ENCODE peak calls at places on chromosomes 1 and 21, in nine cellular contexts. V, D, G, R, Y, K, A, E and C are unnamed samples.

GRCh38 chr21:21631961-21632360 is 633.8 kb downstream of the NCAM2 start:
- DNase-seq in E (no peak), G (no peak), R (no peak), Y (no peak), V (no peak), K (no peak), D (no peak), A (no peak), C (no peak)

GRCh38 chr21:43928726-43929125 is 63.7 kb downstream of the AGPAT3 start:
- DNase-seq in Y (no peak), D (no peak), V (no peak), K (no peak), G (no peak), E (no peak), R (no peak), A (no peak), C (no peak)

GRCh38 chr1:203282720-203283542 is 22.4 kb upstream of the BTG2 start:
- DNase-seq in R (peak), K (peak), D (no peak), V (no peak), A (no peak), E (no peak), Y (no peak), G (no peak), C (no peak)

GRCh38 chr21:37079211-37079824 is 6.3 kb downstream of the TTC3 start:
- DNase-seq in V (no peak), Y (no peak), K (no peak), D (no peak), E (no peak), A (no peak), R (no peak), G (no peak), C (no peak)

GRCh38 chr21:15445327-15445726 is 284.5 kb upstream of the USP25 start:
- DNase-seq in K (no peak), A (no peak), Y (no peak), E (no peak), D (no peak), V (no peak), R (no peak), G (no peak), C (no peak)

GRCh38 chr1:184002071-184002470 is 35.5 kb downstream of the COLGALT2 start:
- DNase-seq in V (no peak), E (peak), K (no peak), G (no peak), R (no peak), D (no peak), Y (no peak), A (peak), C (peak)

GRCh38 chr1:55724551-55725325 is 509.6 kb upstream of the USP24 start:
- DNase-seq in V (no peak), K (no peak), A (peak), E (peak), R (no peak), G (no peak), D (no peak), Y (no peak), C (peak)

GRCh38 chr1:23343246-23344110 is 606 bp downstream of the HNRNPR start:
- DNase-seq in D (no peak), Y (peak), E (peak), V (no peak), A (no peak), K (no peak), G (no peak), R (peak), C (peak)

GRCh38 chr1:198638894-198639319 is at the start of gene PTPRC:
- DNase-seq in R (no peak), E (no peak), G (no peak), Y (no peak), K (no peak), V (no peak), D (no peak), A (no peak), C (no peak)

GRCh38 chr21:45819478-45820170 is 161.9 kb upstream of the COL6A1 start:
- DNase-seq in R (no peak), V (no peak), D (peak), G (no peak), K (peak), E (no peak), Y (no peak), A (no peak), C (no peak)

GRCh38 chr1:175385316-175385715 is 192.7 kb upstream of the KIAA0040 start:
- DNase-seq in E (no peak), R (no peak), V (no peak), Y (no peak), G (no peak), D (no peak), K (no peak), A (no peak), C (no peak)

GRCh38 chr21:33362044-33362555 is 37.3 kb downstream of the IFNAR1 start:
- DNase-seq in E (no peak), Y (no peak), G (no peak), A (no peak), D (no peak), R (no peak), K (no peak), V (no peak), C (no peak)

GRCh38 chr1:10622896-10623295 is 148.1 kb downstream of the PEX14 start:
- DNase-seq in Y (no peak), G (no peak), E (no peak), A (no peak), R (peak), K (no peak), V (no peak), D (peak), C (no peak)

GRCh38 chr1:194175251-194175650 is 988.8 kb upstream of the B3GALT2 start:
- DNase-seq in G (no peak), K (no peak), Y (no peak), D (no peak), V (no peak), R (no peak), E (no peak), A (no peak), C (no peak)

GRCh38 chr1:221284028-221284427 is 404.8 kb downstream of the HLX start:
- DNase-seq in Y (no peak), D (no peak), G (no peak), K (no peak), E (peak), V (no peak), R (no peak), A (no peak), C (peak)

GRCh38 chr1:180168786-180169640 is 14.3 kb downstream of the QSOX1 start:
- DNase-seq in G (no peak), R (peak), K (no peak), Y (peak), V (no peak), D (no peak), E (no peak), A (no peak), C (no peak)

GRCh38 chr1:9004031-9004730 is 22.0 kb downstream of the SLC2A7 start:
- DNase-seq in A (no peak), E (no peak), D (no peak), V (no peak), R (no peak), Y (no peak), G (no peak), K (no peak), C (no peak)

GRCh38 chr1:235595079-235595478 is 54.5 kb downstream of the GNG4 start:
- DNase-seq in Y (no peak), G (no peak), R (no peak), D (no peak), A (no peak), E (no peak), V (no peak), K (no peak), C (no peak)

GRCh38 chr1:9842781-9843575 is 19.2 kb upstream of the CLSTN1 start:
- DNase-seq in V (peak), A (no peak), R (peak), G (no peak), D (no peak), K (no peak), Y (peak), E (no peak), C (no peak)

GRCh38 chr1:77513839-77514763 is 168.4 kb downstream of the ZZZ3 start:
- DNase-seq in A (peak), E (peak), R (no peak), G (no peak), K (no peak), V (no peak), Y (no peak), D (no peak), C (peak)

GRCh38 chr1:6603424-6603850 is 768 bp upstream of the KLHL21 start:
- DNase-seq in V (peak), R (peak), E (no peak), K (peak), Y (peak), A (peak), D (no peak), G (peak), C (no peak)

GRCh38 chr1:173477286-173478098 is at the start of gene PRDX6:
- DNase-seq in Y (peak), E (peak), R (peak), G (peak), D (no peak), K (peak), V (peak), A (no peak), C (peak)

GRCh38 chr1:225768662-225769426 is 8.8 kb upstream of the SRP9 start:
- DNase-seq in A (no peak), V (no peak), K (no peak), R (no peak), D (no peak), E (no peak), Y (no peak), G (no peak), C (no peak)

GRCh38 chr1:24420547-24420946 is 4.9 kb downstream of the NIPAL3 start:
- DNase-seq in D (no peak), G (no peak), K (no peak), E (no peak), A (no peak), Y (no peak), V (no peak), R (no peak), C (no peak)

GRCh38 chr1:19524791-19525190 is 39.5 kb upstream of the CAPZB start:
- DNase-seq in D (no peak), E (no peak), V (no peak), K (no peak), A (no peak), R (no peak), Y (no peak), G (no peak), C (no peak)
- TF ChIP-seq CTCF in D (no peak), E (no peak), V (no peak), K (no peak), A (no peak), R (no peak), Y (no peak), G (no peak), C (no peak)

GRCh38 chr1:228410015-228410414 is 3.4 kb upstream of the TRIM11 start:
- DNase-seq in V (no peak), Y (no peak), E (no peak), R (peak), D (no peak), G (peak), A (no peak), K (peak), C (no peak)

GRCh38 chr1:228407118-228408040 is 744 bp upstream of the TRIM11 start:
- DNase-seq in D (peak), K (no peak), R (peak), A (no peak), Y (no peak), E (no peak), G (no peak), V (no peak), C (no peak)

GRCh38 chr1:228408869-228409805 is 2.5 kb upstream of the TRIM11 start:
- DNase-seq in E (no peak), Y (no peak), A (no peak), D (no peak), K (no peak), R (peak), V (no peak), G (no peak), C (no peak)

GRCh38 chr1:228405979-228406265 is 713 bp downstream of the TRIM11 start:
- DNase-seq in Y (no peak), V (no peak), R (no peak), G (no peak), A (no peak), E (no peak), K (no peak), D (no peak), C (no peak)

GRCh38 chr1:228408041-228408868 is 1.6 kb upstream of the TRIM11 start:
- DNase-seq in K (no peak), Y (no peak), V (no peak), A (no peak), R (peak), G (no peak), E (no peak), D (no peak), C (no peak)
- H3K4me3 ChIP-seq in K (no peak), Y (peak), V (peak), A (peak), R (no peak), G (no peak), E (peak), D (peak), C (peak)

DNA sequence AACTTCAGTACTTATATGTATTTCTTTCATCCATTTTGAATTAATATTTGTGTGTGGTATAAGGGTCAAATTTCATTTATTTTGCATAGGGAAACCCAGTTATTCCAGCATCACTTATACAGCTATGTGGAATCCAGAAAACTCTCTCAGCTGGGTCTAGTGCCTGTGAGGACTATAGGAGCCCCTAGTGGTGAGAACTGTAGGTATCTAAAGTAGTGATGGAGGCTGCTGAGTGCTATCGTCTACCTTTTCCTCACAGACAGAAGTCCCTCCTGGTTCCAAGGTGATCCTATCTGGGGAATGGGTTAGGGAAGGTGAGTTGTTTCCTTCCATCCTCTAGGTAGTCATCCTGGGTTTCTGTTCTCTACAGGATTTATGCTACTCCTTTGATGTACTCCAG is 352.0 kb upstream of the C1orf87 start:
- DNase-seq in G (no peak), E (no peak), A (no peak), Y (no peak), K (no peak), D (no peak), V (no peak), R (no peak), C (no peak)
- TF ChIP-seq CTCF in G (peak), E (peak), A (peak), Y (no peak), K (peak), D (no peak), V (peak), R (peak), C (peak)

GRCh38 chr1:27298632-27299384 is 23.2 kb upstream of the TMEM222 start:
- DNase-seq in Y (no peak), E (no peak), A (no peak), K (no peak), D (no peak), R (peak), V (no peak), G (no peak), C (no peak)
- H3K4me3 ChIP-seq in Y (no peak), E (no peak), A (no peak), K (no peak), D (no peak), R (no peak), V (no peak), G (no peak), C (no peak)

DNA sequence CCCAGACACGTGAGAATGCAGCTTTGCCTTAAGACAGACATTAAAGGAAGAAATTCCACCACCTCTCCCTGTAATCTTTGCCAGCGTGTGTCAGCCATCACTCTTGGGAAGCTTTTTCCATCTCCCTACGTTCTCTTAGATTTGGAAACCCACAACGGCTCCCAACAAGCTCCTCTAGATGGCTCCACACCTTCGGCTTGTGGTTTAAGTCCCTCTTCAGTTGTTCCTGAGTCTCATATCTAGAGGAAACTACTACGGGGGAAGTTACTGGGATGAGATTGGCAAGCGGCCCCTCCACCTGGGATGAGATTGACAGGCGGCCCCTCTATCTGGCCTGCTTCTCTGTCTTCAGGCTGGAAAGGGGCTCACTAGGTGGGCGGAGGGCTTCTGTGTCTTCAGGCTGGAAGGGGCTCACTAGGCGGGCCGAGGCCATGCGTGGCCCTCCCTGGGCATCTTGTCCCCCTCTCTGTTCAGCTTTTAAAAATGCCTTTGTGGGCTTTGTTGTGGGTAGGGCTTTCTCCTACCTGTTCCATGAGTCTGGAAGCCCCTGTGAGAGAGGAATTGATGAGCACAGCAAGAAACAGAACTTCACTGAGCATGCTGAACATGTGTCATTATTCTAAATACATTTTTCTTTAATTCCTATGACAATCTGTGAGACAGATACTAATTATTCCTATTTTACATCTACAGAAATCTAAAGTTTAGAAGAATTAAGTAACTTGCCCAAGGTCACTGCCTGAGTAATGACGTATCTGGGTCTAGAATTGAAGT is 670.5 kb downstream of the KIF26B start:
- DNase-seq in G (no peak), Y (no peak), D (no peak), E (no peak), K (no peak), A (no peak), R (no peak), V (no peak), C (no peak)
- TF ChIP-seq CTCF in G (no peak), Y (peak), D (peak), E (peak), K (peak), A (peak), R (no peak), V (peak), C (no peak)

DNA sequence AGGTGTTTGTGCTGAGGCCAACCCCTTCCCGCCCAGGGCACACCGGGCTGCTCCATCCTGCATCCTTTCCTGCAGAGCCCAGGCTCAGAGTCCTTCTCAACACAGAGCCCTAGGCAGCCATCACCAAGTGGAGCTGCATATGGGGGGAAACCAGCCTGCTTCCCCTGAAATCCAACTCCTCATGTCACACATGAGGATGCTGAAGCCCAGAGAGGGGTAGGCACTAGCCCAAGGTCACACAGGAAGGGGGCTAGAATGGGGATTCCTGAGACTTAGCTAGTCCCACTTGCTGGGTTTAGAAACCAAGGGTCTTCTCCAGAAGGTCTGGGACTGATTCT is 5.5 kb upstream of the TNFRSF1B start:
- DNase-seq in Y (no peak), D (no peak), R (no peak), E (no peak), V (no peak), G (no peak), K (no peak), A (no peak), C (no peak)
- H3K4me3 ChIP-seq in Y (no peak), D (no peak), R (no peak), E (no peak), V (no peak), G (no peak), K (no peak), A (no peak), C (no peak)